ENCODE peak calls at places on chromosomes 13 and 19, in nine cellular contexts. W is lung microvascular endothelial cell, N is Daoy, B is neural crest cell, S is ACHN, D is amniotic epithelial cell, Y is NCI-H1417, A is memory B cell, C is activated T-cell treated with anti-CD3 and anti-CD28 coated beads for 48 hours. U is an unnamed sample.

GRCh38 chr13:40031031-40031430 is 375.6 kb downstream of the COG6 start:
- DNase-seq in W (peak), N (peak), B (no peak), S (no peak), D (peak), Y (no peak), A (no peak), C (no peak), U (no peak)

GRCh38 chr19:36183455-36183741 is 31.1 kb downstream of the ZNF565 start:
- DNase-seq in W (no peak), N (no peak), B (no peak), S (no peak), D (no peak), Y (no peak), A (no peak), C (no peak), U (no peak)

GRCh38 chr19:11377237-11377636 is 2.8 kb downstream of the SWSAP1 start:
- DNase-seq in W (peak), N (peak), B (no peak), S (peak), D (peak), Y (no peak), A (no peak), C (no peak), U (no peak)

GRCh38 chr19:1251503-1252220 is 3.3 kb downstream of the MIDN start:
- DNase-seq in W (peak), N (peak), B (no peak), S (no peak), D (peak), Y (peak), A (no peak), C (peak), U (peak)

GRCh38 chr19:41321600-41322270 is 11.8 kb downstream of the CCDC97 start:
- DNase-seq in W (peak), N (peak), B (peak), S (peak), D (peak), Y (peak), A (no peak), C (no peak), U (no peak)

GRCh38 chr19:10231624-10232228 is 595 bp upstream of the S1PR2 start:
- DNase-seq in W (no peak), N (no peak), B (no peak), S (no peak), D (no peak), Y (no peak), A (no peak), C (no peak), U (no peak)

GRCh38 chr13:60696602-60697001 is 299.6 kb downstream of the TDRD3 start:
- DNase-seq in W (no peak), N (no peak), B (no peak), S (no peak), D (no peak), Y (no peak), A (no peak), C (no peak), U (no peak)

GRCh38 chr19:7104783-7105447 is 35.4 kb downstream of the ZNF557 start:
- DNase-seq in W (no peak), N (no peak), B (no peak), S (no peak), D (no peak), Y (no peak), A (no peak), C (no peak), U (no peak)

GRCh38 chr13:26784704-26785639 is 24.4 kb upstream of the GPR12 start:
- DNase-seq in W (no peak), N (no peak), B (no peak), S (no peak), D (no peak), Y (peak), A (peak), C (no peak), U (peak)

GRCh38 chr13:90103099-90103784 is 1244.2 kb upstream of the MIR17HG start:
- DNase-seq in W (no peak), N (no peak), B (no peak), S (no peak), D (no peak), Y (no peak), A (no peak), C (no peak), U (no peak)

GRCh38 chr19:46992699-46993535 is 26.7 kb upstream of the NPAS1 start:
- DNase-seq in W (peak), N (no peak), B (no peak), S (no peak), D (no peak), Y (no peak), A (no peak), C (no peak), U (no peak)

GRCh38 chr13:73248711-73249580 is 190.1 kb downstream of the KLF5 start:
- DNase-seq in W (no peak), N (no peak), B (no peak), S (no peak), D (peak), Y (no peak), A (no peak), C (no peak), U (no peak)

GRCh38 chr19:14505488-14506239 is 9.7 kb upstream of the GIPC1 start:
- DNase-seq in W (peak), N (peak), B (peak), S (peak), D (peak), Y (peak), A (peak), C (peak), U (peak)

GRCh38 chr19:51380379-51380778 is 7.4 kb downstream of the LIM2 start:
- DNase-seq in W (no peak), N (no peak), B (no peak), S (no peak), D (no peak), Y (no peak), A (no peak), C (no peak), U (no peak)

GRCh38 chr13:90365130-90365529 is 982.4 kb upstream of the MIR17HG start:
- DNase-seq in W (no peak), N (no peak), B (no peak), S (peak), D (peak), Y (peak), A (no peak), C (no peak), U (no peak)

GRCh38 chr19:10104665-10105221 is 1.4 kb upstream of the PPAN start:
- DNase-seq in W (no peak), N (no peak), B (no peak), S (no peak), D (no peak), Y (no peak), A (peak), C (peak), U (peak)

GRCh38 chr19:49073514-49074378 is 1.2 kb upstream of the KCNA7 start:
- DNase-seq in W (no peak), N (peak), B (no peak), S (peak), D (no peak), Y (peak), A (no peak), C (no peak), U (no peak)

GRCh38 chr19:1855828-1856255 is 7.5 kb downstream of the KLF16 start:
- DNase-seq in W (no peak), N (no peak), B (no peak), S (no peak), D (no peak), Y (no peak), A (no peak), C (peak), U (peak)

GRCh38 chr13:95137096-95137495 is 164.2 kb downstream of the ABCC4 start:
- DNase-seq in W (peak), N (no peak), B (no peak), S (no peak), D (no peak), Y (no peak), A (no peak), C (no peak), U (no peak)

GRCh38 chr13:44819762-44820161 is 169.5 kb downstream of the NUFIP1 start:
- DNase-seq in W (no peak), N (no peak), B (no peak), S (no peak), D (no peak), Y (no peak), A (no peak), C (no peak), U (no peak)

GRCh38 chr13:43206858-43207257 is 183.5 kb downstream of the DNAJC15 start:
- DNase-seq in W (no peak), N (no peak), B (no peak), S (no peak), D (peak), Y (peak), A (no peak), C (no peak), U (no peak)

GRCh38 chr19:3669616-3670257 is 30.5 kb downstream of the PIP5K1C start:
- DNase-seq in W (no peak), N (no peak), B (no peak), S (no peak), D (no peak), Y (no peak), A (no peak), C (no peak), U (no peak)

GRCh38 chr19:3518231-3518630 is 12.1 kb downstream of the FZR1 start:
- DNase-seq in W (no peak), N (no peak), B (no peak), S (no peak), D (no peak), Y (no peak), A (no peak), C (no peak), U (no peak)

GRCh38 chr19:49591731-49592485 is 926 bp downstream of the PRR12 start:
- DNase-seq in W (peak), N (peak), B (peak), S (peak), D (peak), Y (peak), A (no peak), C (peak), U (peak)

GRCh38 chr13:99908129-99908805 is 63.3 kb downstream of the ZIC5 start:
- DNase-seq in W (no peak), N (no peak), B (no peak), S (no peak), D (no peak), Y (peak), A (no peak), C (no peak), U (no peak)

GRCh38 chr19:38718747-38719543 is 25.3 kb downstream of the CAPN12 start:
- DNase-seq in W (no peak), N (no peak), B (no peak), S (no peak), D (peak), Y (no peak), A (no peak), C (no peak), U (no peak)

GRCh38 chr13:90918551-90918950 is 428.9 kb upstream of the MIR17HG start:
- DNase-seq in W (no peak), N (no peak), B (no peak), S (peak), D (peak), Y (no peak), A (no peak), C (no peak), U (no peak)

GRCh38 chr13:79936368-79937136 is 404.4 kb downstream of the SPRY2 start:
- DNase-seq in W (peak), N (peak), B (no peak), S (peak), D (peak), Y (no peak), A (no peak), C (no peak), U (no peak)

GRCh38 chr19:38730470-38730730 is 13.9 kb downstream of the CAPN12 start:
- DNase-seq in W (no peak), N (no peak), B (no peak), S (no peak), D (no peak), Y (no peak), A (no peak), C (no peak), U (no peak)

GRCh38 chr19:35216833-35217707 is 11.5 kb downstream of the FAM187B start:
- DNase-seq in W (peak), N (no peak), B (no peak), S (no peak), D (no peak), Y (peak), A (peak), C (no peak), U (peak)

GRCh38 chr19:58569943-58570670 is 3.0 kb downstream of the MZF1 start:
- DNase-seq in W (no peak), N (no peak), B (no peak), S (no peak), D (no peak), Y (no peak), A (no peak), C (no peak), U (peak)

GRCh38 chr13:22726721-22727120 is 454.1 kb upstream of the SGCG start:
- DNase-seq in W (no peak), N (no peak), B (no peak), S (no peak), D (no peak), Y (no peak), A (no peak), C (no peak), U (no peak)

GRCh38 chr19:54674021-54674617 is 11.3 kb downstream of the LILRB4 start:
- DNase-seq in W (peak), N (peak), B (no peak), S (peak), D (peak), Y (peak), A (peak), C (no peak), U (no peak)

GRCh38 chr19:51093066-51093465 is 10.4 kb upstream of the KLK14 start:
- DNase-seq in W (no peak), N (no peak), B (no peak), S (no peak), D (no peak), Y (peak), A (no peak), C (no peak), U (no peak)

GRCh38 chr19:16139752-16140151 is 3.7 kb upstream of the HSH2D start:
- DNase-seq in W (no peak), N (no peak), B (no peak), S (no peak), D (no peak), Y (no peak), A (no peak), C (no peak), U (no peak)

GRCh38 chr13:30113983-30114491 is 193.3 kb downstream of the KATNAL1 start:
- DNase-seq in W (no peak), N (peak), B (no peak), S (peak), D (no peak), Y (peak), A (no peak), C (no peak), U (no peak)

GRCh38 chr19:49515767-49516166 is 3.3 kb downstream of the FCGRT start:
- DNase-seq in W (peak), N (no peak), B (no peak), S (no peak), D (peak), Y (no peak), A (no peak), C (no peak), U (no peak)

GRCh38 chr13:86653009-86653408 is 853.8 kb upstream of the SLITRK6 start:
- DNase-seq in W (no peak), N (no peak), B (no peak), S (no peak), D (no peak), Y (no peak), A (no peak), C (no peak), U (no peak)

U was measured in stimulated activated CD8-positive, alpha-beta memory T cell treated with anti-CD3 and anti-CD28 coated beads, Interleukin-4, amount 100 ng/mL, for 48 hours.